ENCODE peak calls at places on chromosomes 16 and 17, in nine cellular contexts. H is AG09319; R is activated CD4-positive, alpha-beta T cell treated with anti-CD3 and anti-CD28 coated beads for 36 hours; C is mesothelial cell of epicardium; Z is anterior cingulate cortex; T is HCEC 1CT; L is amniotic stem cell; B is foreskin melanocyte; F is DMS79. E is an unnamed sample.

GRCh38 chr17:81396722-81397313 is 1.6 kb downstream of the BAHCC1 start:
- DNase-seq in R (peak), T (no peak), L (no peak), F (no peak), B (no peak), Z (peak), C (no peak), H (no peak), E (peak)

GRCh38 chr17:61591018-61591417 is at the start of gene NACA2:
- DNase-seq in H (no peak), B (no peak), L (no peak), Z (no peak), R (no peak), C (no peak), T (no peak), F (no peak), E (no peak)

GRCh38 chr17:75516619-75517276 is 420 bp downstream of the TSEN54 start:
- DNase-seq in T (peak), R (peak), H (no peak), F (no peak), B (no peak), C (peak), Z (no peak), L (no peak), E (no peak)

GRCh38 chr17:68910256-68910705 is 44.9 kb downstream of the ABCA8 start:
- DNase-seq in B (no peak), L (no peak), F (no peak), H (no peak), Z (peak), C (no peak), T (peak), R (no peak), E (peak)

GRCh38 chr17:12983986-12984932 is 33.6 kb downstream of the ELAC2 start:
- DNase-seq in L (peak), R (no peak), H (peak), T (peak), C (no peak), F (no peak), B (no peak), Z (peak), E (no peak)

GRCh38 chr16:66486773-66487579 is 59.9 kb downstream of the BEAN1 start:
- DNase-seq in Z (no peak), F (no peak), R (peak), B (no peak), H (no peak), C (peak), L (no peak), T (peak), E (no peak)

GRCh38 chr16:57651344-57652333 is 16.5 kb upstream of the ADGRG3 start:
- DNase-seq in C (no peak), T (no peak), B (no peak), L (no peak), H (no peak), F (no peak), Z (no peak), R (peak), E (no peak)

GRCh38 chr17:66548158-66548557 is 245.7 kb downstream of the PRKCA start:
- DNase-seq in T (peak), L (no peak), C (no peak), B (no peak), Z (no peak), R (peak), F (no peak), H (no peak), E (no peak)

GRCh38 chr16:75761111-75761510 is 34.8 kb upstream of the CPHXL start:
- DNase-seq in L (no peak), R (peak), C (no peak), H (no peak), T (no peak), B (no peak), F (no peak), Z (no peak), E (no peak)

GRCh38 chr16:9123401-9123800 is 32.0 kb downstream of the HAPSTR1 start:
- DNase-seq in R (no peak), C (no peak), F (no peak), T (no peak), H (no peak), L (no peak), Z (no peak), B (no peak), E (no peak)

GRCh38 chr16:89722392-89723278 is 1.3 kb downstream of the ZNF276 start:
- DNase-seq in L (no peak), F (no peak), H (no peak), B (peak), Z (peak), R (peak), C (no peak), T (no peak), E (no peak)

GRCh38 chr17:78414178-78415162 is 36.0 kb downstream of the PGS1 start:
- DNase-seq in T (no peak), H (no peak), R (peak), C (no peak), L (no peak), Z (no peak), B (no peak), F (no peak), E (no peak)

GRCh38 chr16:50011707-50012106 is 13.3 kb upstream of the CNEP1R1 start:
- DNase-seq in C (no peak), B (no peak), T (no peak), H (no peak), Z (no peak), L (no peak), R (no peak), F (no peak), E (no peak)

GRCh38 chr16:73066321-73066926 is 18.5 kb upstream of the ZFHX3 start:
- DNase-seq in H (no peak), T (no peak), R (no peak), B (no peak), C (no peak), F (no peak), L (no peak), Z (no peak), E (no peak)

GRCh38 chr16:3256876-3257465 is 538 bp upstream of the MEFV start:
- DNase-seq in C (no peak), B (no peak), H (no peak), R (no peak), L (no peak), F (no peak), Z (no peak), T (peak), E (no peak)

GRCh38 chr16:3734084-3734757 is 16.9 kb upstream of the TRAP1 start:
- DNase-seq in C (no peak), R (no peak), F (no peak), B (no peak), Z (no peak), H (no peak), L (no peak), T (no peak), E (no peak)

GRCh38 chr17:78862073-78863023 is 21.7 kb upstream of the USP36 start:
- DNase-seq in L (peak), H (peak), F (no peak), B (peak), Z (no peak), R (no peak), C (no peak), T (peak), E (peak)

GRCh38 chr17:56112086-56112485 is 41.2 kb upstream of the ANKFN1 start:
- DNase-seq in H (peak), R (no peak), T (peak), B (no peak), Z (no peak), F (no peak), L (no peak), C (no peak), E (no peak)

GRCh38 chr17:49952209-49952911 is 16.6 kb upstream of the DLX4 start:
- DNase-seq in Z (peak), B (peak), H (peak), F (peak), T (peak), C (peak), L (peak), R (peak), E (peak)

GRCh38 chr17:2060681-2061440 is 6.0 kb downstream of the HIC1 start:
- DNase-seq in T (no peak), C (no peak), B (no peak), L (no peak), F (no peak), H (no peak), Z (no peak), R (no peak), E (no peak)

GRCh38 chr17:45225964-45226530 is 4.4 kb downstream of the FMNL1 start:
- DNase-seq in T (no peak), F (no peak), L (no peak), Z (peak), C (no peak), H (no peak), B (no peak), R (peak), E (no peak)

GRCh38 chr17:39404542-39405378 is 3.3 kb upstream of the FBXL20 start:
- DNase-seq in B (peak), H (peak), F (no peak), Z (no peak), C (peak), T (peak), R (peak), L (peak), E (peak)

GRCh38 chr16:84643180-84643583 is 5.1 kb upstream of the KLHL36 start:
- DNase-seq in F (no peak), T (peak), H (peak), C (no peak), Z (no peak), L (peak), B (no peak), R (no peak), E (no peak)

GRCh38 chr17:74369221-74369620 is 1.9 kb downstream of the GPR142 start:
- DNase-seq in L (no peak), R (peak), H (no peak), Z (no peak), C (no peak), F (no peak), T (no peak), B (no peak), E (peak)

GRCh38 chr16:85002099-85002541 is 9.2 kb downstream of the ZDHHC7 start:
- DNase-seq in R (no peak), C (no peak), F (no peak), L (no peak), B (no peak), H (no peak), T (no peak), Z (no peak), E (no peak)

GRCh38 chr17:31680126-31680525 is 178.9 kb downstream of the COPRS start:
- DNase-seq in L (no peak), C (no peak), Z (no peak), F (no peak), H (no peak), B (no peak), R (peak), T (no peak), E (no peak)

GRCh38 chr17:1180958-1181768 is 1.4 kb upstream of the ABR start:
- DNase-seq in B (no peak), T (no peak), F (no peak), H (no peak), Z (peak), L (no peak), R (peak), C (no peak), E (no peak)

GRCh38 chr17:80261159-80261894 is 675 bp downstream of the RNF213 start:
- DNase-seq in Z (peak), C (peak), H (no peak), B (peak), T (peak), F (no peak), R (peak), L (no peak), E (peak)

GRCh38 chr16:82195917-82196494 is 26.0 kb upstream of the MPHOSPH6 start:
- DNase-seq in B (no peak), Z (no peak), F (no peak), T (no peak), H (no peak), C (no peak), L (no peak), R (no peak), E (no peak)

GRCh38 chr17:56142325-56142724 is 10.9 kb upstream of the ANKFN1 start:
- DNase-seq in C (no peak), L (peak), T (peak), R (no peak), Z (no peak), F (no peak), H (peak), B (no peak), E (no peak)

GRCh38 chr16:65195998-65196397 is 74.1 kb upstream of the CDH11 start:
- DNase-seq in C (no peak), B (no peak), T (peak), Z (no peak), H (no peak), R (no peak), L (peak), F (no peak), E (no peak)

GRCh38 chr17:64355536-64356303 is 34.9 kb downstream of the PECAM1 start:
- DNase-seq in R (peak), B (no peak), Z (no peak), H (no peak), L (no peak), T (peak), F (no peak), C (no peak), E (no peak)

GRCh38 chr17:19533718-19534561 is at the start of gene SLC47A1:
- DNase-seq in T (no peak), B (peak), C (peak), F (no peak), Z (no peak), R (peak), L (no peak), H (no peak), E (peak)

GRCh38 chr16:63067141-63067540 is 1030.9 kb upstream of the CDH8 start:
- DNase-seq in H (no peak), F (no peak), Z (no peak), B (no peak), C (no peak), T (no peak), L (no peak), R (no peak), E (no peak)

GRCh38 chr16:2054543-2055245 is 6.9 kb downstream of the TSC2 start:
- DNase-seq in T (no peak), R (no peak), H (no peak), C (no peak), B (no peak), F (peak), L (no peak), Z (no peak), E (no peak)

GRCh38 chr16:817001-817906 is 16.7 kb upstream of the GNG13 start:
- DNase-seq in R (no peak), T (no peak), Z (no peak), L (no peak), B (no peak), F (no peak), C (no peak), H (no peak), E (no peak)

GRCh38 chr16:48556210-48556912 is 53.6 kb downstream of the N4BP1 start:
- DNase-seq in C (no peak), R (no peak), H (no peak), T (no peak), F (no peak), Z (no peak), B (no peak), L (no peak), E (no peak)

GRCh38 chr17:55783684-55784245 is 32.9 kb downstream of the PCTP start:
- DNase-seq in R (no peak), T (peak), C (no peak), H (peak), F (no peak), B (no peak), Z (no peak), L (no peak), E (no peak)

E was measured in SK-MEL-5.